ENCODE peak calls at places on chromosome X, in four cellular contexts. D, P, U and S are unnamed samples.

GRCh38 chrX:134990475-134991473 is at the start of gene SMIM10:
- DNase-seq in D (peak), U (peak), P (peak), S (peak)

GRCh38 chrX:151031365-151031975 is 48.3 kb downstream of the HMGB3 start:
- DNase-seq in D (no peak), P (no peak), U (no peak), S (no peak)

GRCh38 chrX:148593987-148594386 is 93.6 kb downstream of the AFF2 start:
- DNase-seq in U (no peak), P (no peak), D (no peak), S (no peak)

GRCh38 chrX:84192006-84192405 is 4.0 kb upstream of the RPS6KA6 start:
- DNase-seq in U (no peak), P (no peak), D (no peak), S (no peak)

GRCh38 chrX:129769467-129770154 is 10.1 kb upstream of the SASH3 start:
- DNase-seq in P (no peak), U (peak), D (no peak), S (no peak)

GRCh38 chrX:38206036-38206435 is 14.6 kb downstream of the SRPX start:
- DNase-seq in P (no peak), D (no peak), U (no peak), S (peak)

GRCh38 chrX:125678258-125678657 is 358.6 kb downstream of the TEX13C start:
- DNase-seq in P (no peak), D (no peak), U (no peak), S (no peak)

GRCh38 chrX:136747003-136747986 is 33.4 kb downstream of the ARHGEF6 start:
- DNase-seq in P (no peak), D (no peak), U (peak), S (no peak)

GRCh38 chrX:10741496-10742048 is 121.2 kb upstream of the MID1 start:
- DNase-seq in D (no peak), P (no peak), U (no peak), S (no peak)

GRCh38 chrX:134377537-134377936 is 82.4 kb upstream of the HPRT1 start:
- DNase-seq in U (peak), P (peak), D (no peak), S (no peak)

GRCh38 chrX:133542476-133542875 is 127.2 kb upstream of the GPC4 start:
- DNase-seq in U (no peak), P (no peak), D (no peak), S (no peak)

GRCh38 chrX:10484683-10485247 is 135.6 kb downstream of the MID1 start:
- DNase-seq in U (no peak), P (no peak), D (no peak), S (no peak)

GRCh38 chrX:94831364-94831763 is 1157.4 kb downstream of the FAM133A start:
- DNase-seq in P (no peak), U (no peak), D (no peak), S (no peak)

GRCh38 chrX:11188664-11189063 is 77.5 kb downstream of the HCCS start:
- DNase-seq in U (no peak), P (no peak), D (no peak), S (no peak)

DNA sequence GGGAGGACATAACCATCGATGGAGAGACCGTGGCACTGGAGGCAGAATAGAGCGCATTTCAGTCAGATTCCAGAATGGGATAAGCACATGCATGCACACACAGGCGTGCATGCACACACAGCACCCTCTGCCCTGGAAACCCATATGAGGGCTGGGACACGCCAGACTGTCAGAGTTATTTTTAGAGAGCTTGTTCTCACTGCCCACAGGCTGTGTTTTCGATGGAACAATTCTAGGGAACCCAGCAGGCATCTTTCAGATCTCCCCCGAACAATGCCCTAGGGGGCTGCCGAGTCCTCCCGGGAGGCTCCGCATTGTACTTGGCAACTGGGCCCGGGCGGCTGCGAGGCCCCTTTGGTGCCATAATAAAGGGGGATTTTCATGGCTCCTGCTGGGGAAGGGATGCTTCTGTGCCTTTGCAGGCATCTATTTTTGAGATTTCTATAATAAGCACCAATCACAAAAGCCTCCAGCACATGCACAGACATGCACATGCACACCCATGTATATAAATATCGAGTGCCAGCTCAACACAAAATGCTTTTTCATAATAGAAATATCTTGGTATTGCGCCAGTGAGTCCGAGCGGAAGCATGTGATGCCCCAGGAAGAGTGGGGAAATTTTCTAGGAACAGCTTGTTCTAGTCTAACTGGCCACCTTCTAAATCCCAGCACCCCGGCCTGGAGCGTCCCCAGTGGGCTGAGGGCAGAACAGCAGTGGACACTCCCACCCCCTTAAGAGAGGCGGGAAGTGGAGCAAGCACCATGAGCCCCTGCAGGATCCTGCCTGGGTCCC is 88.6 kb downstream of the PHKA2 start:
- DNase-seq in D (no peak), U (no peak), P (peak), S (peak)
- TF ChIP-seq CTCF in D (no peak), U (no peak), P (peak), S (peak)

DNA sequence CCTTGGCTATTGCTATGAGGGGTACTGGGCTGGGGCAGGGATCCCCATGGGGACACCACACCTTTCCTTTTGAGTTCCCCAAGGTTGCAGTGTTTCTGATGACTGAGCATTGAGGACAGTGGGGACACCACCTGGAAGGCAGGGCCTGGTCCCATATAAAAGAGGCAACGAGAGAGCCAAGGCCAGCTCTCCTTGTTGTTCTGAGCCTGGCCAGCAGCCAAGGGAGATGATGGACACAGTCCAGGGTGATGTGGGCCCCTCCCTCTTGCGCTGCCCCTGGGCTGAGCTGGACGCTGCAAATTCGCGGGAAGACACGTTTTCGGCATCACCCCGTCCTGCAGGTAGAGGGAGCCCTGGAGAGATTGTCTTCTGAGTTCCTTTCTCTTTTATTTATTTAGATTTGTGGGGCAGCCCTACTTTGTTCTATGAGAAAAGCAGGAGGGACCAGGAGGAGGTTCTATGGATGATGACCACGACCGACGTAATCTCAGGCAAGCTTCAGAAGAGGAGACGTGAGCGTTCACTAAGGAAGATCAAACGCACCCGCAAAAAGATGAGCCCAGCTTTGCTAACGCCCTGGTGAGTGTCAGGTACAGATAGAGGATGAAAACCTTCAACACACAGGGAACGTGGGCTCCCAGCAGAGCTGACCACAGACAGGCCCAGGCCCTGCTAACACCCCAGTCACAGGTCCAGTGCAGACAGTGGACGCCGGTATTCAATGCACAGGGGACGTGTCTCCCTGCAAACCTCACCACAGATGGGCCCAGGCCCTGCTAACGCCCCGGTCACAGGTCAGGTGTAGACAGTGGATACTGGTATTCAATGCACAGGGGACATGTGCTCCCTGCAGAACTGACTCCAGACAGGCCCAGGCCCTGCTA is 97.4 kb downstream of the SHOX start:
- DNase-seq in D (no peak), U (no peak), P (no peak), S (no peak)
- TF ChIP-seq CTCF in D (no peak), U (no peak), P (no peak), S (no peak)

GRCh38 chrX:76555269-76555668 is 127.8 kb downstream of the MAGEE1 start:
- DNase-seq in P (no peak), U (no peak), D (no peak), S (no peak)

GRCh38 chrX:76550016-76550415 is 122.5 kb downstream of the MAGEE1 start:
- DNase-seq in U (no peak), D (no peak), P (no peak), S (no peak)

GRCh38 chrX:76555816-76556215 is 128.3 kb downstream of the MAGEE1 start:
- DNase-seq in P (no peak), D (no peak), U (no peak), S (no peak)
- TF ChIP-seq CTCF in P (no peak), D (peak), U (no peak), S (no peak)

GRCh38 chrX:18390941-18391538 is 34.4 kb upstream of the CDKL5 start:
- DNase-seq in D (peak), U (peak), P (peak), S (peak)

GRCh38 chrX:18394477-18394876 is 30.9 kb upstream of the CDKL5 start:
- DNase-seq in D (no peak), P (no peak), U (no peak), S (no peak)

DNA sequence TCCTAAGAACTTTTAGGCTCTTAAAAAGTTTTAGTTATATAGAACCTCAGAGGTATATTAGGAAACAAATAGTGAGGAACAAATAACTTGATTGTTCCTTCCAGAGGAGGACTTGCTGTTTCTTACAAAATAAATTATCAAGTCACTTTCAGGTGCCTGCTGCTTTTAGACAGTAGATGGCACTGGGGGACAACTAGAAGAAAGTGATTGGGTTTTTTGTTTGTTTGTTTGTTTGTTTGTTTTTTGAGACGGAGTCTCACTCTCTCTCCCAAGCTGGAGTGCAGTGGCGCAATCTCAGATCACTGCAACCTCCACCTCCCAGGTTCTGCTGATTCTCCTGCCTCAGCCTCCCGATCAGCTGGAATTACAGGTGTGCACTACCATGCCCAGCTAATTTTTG is 35.4 kb upstream of the CDKL5 start:
- DNase-seq in P (no peak), U (no peak), D (no peak), S (no peak)
- TF ChIP-seq CTCF in P (no peak), U (no peak), D (no peak), S (no peak)

GRCh38 chrX:106680716-106681115 is 45.8 kb upstream of the RNF128 start:
- DNase-seq in P (no peak), D (no peak), U (no peak), S (no peak)

GRCh38 chrX:106684207-106684606 is 42.3 kb upstream of the RNF128 start:
- DNase-seq in U (no peak), P (no peak), D (no peak), S (no peak)
- TF ChIP-seq CTCF in U (no peak), P (no peak), D (no peak), S (no peak)

GRCh38 chrX:7191681-7192110 is 43.7 kb upstream of the PUDP start:
- DNase-seq in U (no peak), D (no peak), P (no peak), S (no peak)
- TF ChIP-seq CTCF in U (no peak), D (no peak), P (no peak), S (no peak)

GRCh38 chrX:49193542-49193964 is 6.4 kb downstream of the SYP start:
- DNase-seq in P (no peak), U (no peak), D (no peak), S (no peak)
- TF ChIP-seq CTCF in P (no peak), U (no peak), D (no peak), S (no peak)

DNA sequence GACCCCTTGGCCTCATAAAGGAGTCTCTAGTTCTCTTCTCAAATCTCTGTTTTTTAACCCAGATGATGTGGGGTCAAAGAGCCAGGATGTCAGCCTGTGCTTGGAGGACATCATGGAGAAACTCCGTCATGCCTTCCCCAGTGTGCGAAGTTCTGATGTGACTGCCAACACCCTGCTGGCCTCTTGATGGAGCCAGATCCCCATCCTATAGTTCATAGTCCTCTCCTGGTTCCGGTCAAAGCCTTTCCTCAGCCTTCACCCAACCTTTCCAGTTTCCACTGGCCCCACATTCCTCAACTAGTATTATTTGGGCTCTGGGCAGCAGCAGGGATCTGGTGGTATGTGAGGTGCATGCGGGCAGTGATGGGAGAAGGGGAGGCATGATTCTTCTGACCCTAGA is 30.7 kb downstream of the TAF7L start:
- DNase-seq in U (no peak), D (no peak), P (no peak), S (no peak)
- TF ChIP-seq CTCF in U (no peak), D (no peak), P (no peak), S (no peak)

GRCh38 chrX:39440734-39441305 is 639.6 kb downstream of the MID1IP1 start:
- DNase-seq in P (no peak), D (no peak), U (no peak), S (no peak)

GRCh38 chrX:39449352-39449751 is 648.1 kb downstream of the MID1IP1 start:
- DNase-seq in D (no peak), U (no peak), P (no peak), S (no peak)

GRCh38 chrX:39443240-39443639 is 642.0 kb downstream of the MID1IP1 start:
- DNase-seq in U (no peak), P (no peak), D (no peak), S (no peak)

GRCh38 chrX:39442332-39442731 is 641.1 kb downstream of the MID1IP1 start:
- DNase-seq in U (no peak), D (no peak), P (no peak), S (no peak)

GRCh38 chrX:39445336-39445735 is 644.1 kb downstream of the MID1IP1 start:
- DNase-seq in P (no peak), U (no peak), D (no peak), S (no peak)
- TF ChIP-seq CTCF in P (no peak), U (no peak), D (peak), S (peak)